ENCODE peak calls at places on chromosomes 4 and X, in six cellular contexts. One of them, this sample, is unnamed.
A peak's percentile ranks its signal among the peaks of the same experiment; 100 is the strongest.

GRCh38 chr4:86498560-86499166 is 95.5 kb upstream of the PTPN13 start:
- DNase-seq in AG04450: peak; percentile 43
- DNase-seq in bronchial epithelial cell: peak; percentile 60
- DNase-seq in GM13977: peak; percentile 22
- DNase-seq in fibroblast of lung: peak; percentile 70
- DNase-seq in GM12864: no peak
- DNase-seq in this sample: peak; percentile 32

GRCh38 chr4:77120888-77121508 is 36.0 kb upstream of the CCNG2 start:
- DNase-seq in GM13977: no peak
- DNase-seq in bronchial epithelial cell: peak; percentile 20
- DNase-seq in GM12864: no peak
- DNase-seq in AG04450: no peak
- DNase-seq in fibroblast of lung: no peak
- DNase-seq in this sample: peak; percentile 48

GRCh38 chr4:8581094-8581861 is 1.1 kb downstream of the GPR78 start:
- DNase-seq in AG04450: no peak
- DNase-seq in GM12864: no peak
- DNase-seq in fibroblast of lung: no peak
- DNase-seq in GM13977: no peak
- DNase-seq in bronchial epithelial cell: no peak
- DNase-seq in this sample: no peak

GRCh38 chr4:80097395-80098177 is 24.6 kb upstream of the ANTXR2 start:
- DNase-seq in GM13977: no peak
- DNase-seq in GM12864: no peak
- DNase-seq in AG04450: peak; percentile 24
- DNase-seq in fibroblast of lung: peak; percentile 94
- DNase-seq in bronchial epithelial cell: no peak
- DNase-seq in this sample: no peak

GRCh38 chrX:37454537-37455285 is 105.5 kb downstream of the PRRG1 start:
- DNase-seq in GM13977: no peak
- DNase-seq in GM12864: no peak
- DNase-seq in AG04450: no peak
- DNase-seq in bronchial epithelial cell: peak; percentile 85
- DNase-seq in fibroblast of lung: peak; percentile 76
- DNase-seq in this sample: no peak

GRCh38 chrX:106247162-106247561 is 79.1 kb downstream of the PWWP3B start:
- DNase-seq in GM13977: no peak
- DNase-seq in bronchial epithelial cell: peak; percentile 80
- DNase-seq in fibroblast of lung: peak; percentile 71
- DNase-seq in AG04450: no peak
- DNase-seq in GM12864: no peak
- DNase-seq in this sample: no peak

GRCh38 chr4:64617813-64618212 is 208.6 kb upstream of the TECRL start:
- DNase-seq in fibroblast of lung: peak; percentile 22
- DNase-seq in GM13977: no peak
- DNase-seq in AG04450: no peak
- DNase-seq in bronchial epithelial cell: peak; percentile 26
- DNase-seq in GM12864: no peak
- DNase-seq in this sample: no peak

GRCh38 chr4:183349673-183350072 is 27.4 kb upstream of the CLDN24 start:
- DNase-seq in fibroblast of lung: peak; percentile 78
- DNase-seq in GM12864: no peak
- DNase-seq in GM13977: no peak
- DNase-seq in bronchial epithelial cell: peak; percentile 76
- DNase-seq in AG04450: no peak
- DNase-seq in this sample: no peak

GRCh38 chrX:34631826-34632225 is 25.3 kb downstream of the TMEM47 start:
- DNase-seq in AG04450: no peak
- DNase-seq in bronchial epithelial cell: no peak
- DNase-seq in fibroblast of lung: peak; percentile 44
- DNase-seq in GM12864: no peak
- DNase-seq in GM13977: no peak
- DNase-seq in this sample: no peak

GRCh38 chr4:7381221-7381889 is 53.4 kb downstream of the PSAPL1 start:
- DNase-seq in bronchial epithelial cell: no peak
- DNase-seq in GM12864: no peak
- DNase-seq in GM13977: no peak
- DNase-seq in AG04450: no peak
- DNase-seq in fibroblast of lung: peak; percentile 10
- DNase-seq in this sample: no peak
- TF ChIP-seq CTCF in bronchial epithelial cell: no peak
- TF ChIP-seq CTCF in GM12864: peak; percentile 19
- TF ChIP-seq CTCF in GM13977: no peak
- TF ChIP-seq CTCF in AG04450: no peak
- TF ChIP-seq CTCF in fibroblast of lung: no peak
- TF ChIP-seq CTCF in this sample: no peak

GRCh38 chr4:44722001-44722400 is 4.4 kb downstream of the GNPDA2 start:
- DNase-seq in GM13977: no peak
- DNase-seq in fibroblast of lung: no peak
- DNase-seq in AG04450: no peak
- DNase-seq in bronchial epithelial cell: peak; percentile 88
- DNase-seq in GM12864: no peak
- DNase-seq in this sample: no peak

GRCh38 chr4:44725166-44725565 is 1.2 kb downstream of the GNPDA2 start:
- DNase-seq in GM12864: peak; percentile 4
- DNase-seq in GM13977: no peak
- DNase-seq in bronchial epithelial cell: no peak
- DNase-seq in AG04450: no peak
- DNase-seq in fibroblast of lung: peak; percentile 10
- DNase-seq in this sample: no peak

GRCh38 chr4:44727471-44727870 is 1.1 kb upstream of the GNPDA2 start:
- DNase-seq in bronchial epithelial cell: no peak
- DNase-seq in GM12864: no peak
- DNase-seq in fibroblast of lung: no peak
- DNase-seq in GM13977: no peak
- DNase-seq in AG04450: no peak
- DNase-seq in this sample: no peak

GRCh38 chr4:44725861-44726820 is at the start of gene GNPDA2:
- DNase-seq in GM13977: peak; percentile 84
- DNase-seq in bronchial epithelial cell: peak; percentile 64
- DNase-seq in AG04450: peak; percentile 79
- DNase-seq in GM12864: peak; percentile 57
- DNase-seq in fibroblast of lung: peak; percentile 89
- DNase-seq in this sample: peak; percentile 86
- TF ChIP-seq CTCF in GM13977: no peak
- TF ChIP-seq CTCF in bronchial epithelial cell: peak; percentile 39
- TF ChIP-seq CTCF in AG04450: no peak
- TF ChIP-seq CTCF in GM12864: no peak
- TF ChIP-seq CTCF in fibroblast of lung: peak; percentile 18
- TF ChIP-seq CTCF in this sample: no peak

GRCh38 chr4:54433686-54434085 is 204.6 kb downstream of the PDGFRA start:
- DNase-seq in fibroblast of lung: no peak
- DNase-seq in AG04450: no peak
- DNase-seq in GM12864: no peak
- DNase-seq in GM13977: no peak
- DNase-seq in bronchial epithelial cell: peak; percentile 10
- DNase-seq in this sample: no peak
- TF ChIP-seq CTCF in fibroblast of lung: peak; percentile 64
- TF ChIP-seq CTCF in AG04450: peak; percentile 65
- TF ChIP-seq CTCF in GM12864: peak; percentile 55
- TF ChIP-seq CTCF in GM13977: peak; percentile 39
- TF ChIP-seq CTCF in bronchial epithelial cell: peak; percentile 16
- TF ChIP-seq CTCF in this sample: peak; percentile 1

DNA sequence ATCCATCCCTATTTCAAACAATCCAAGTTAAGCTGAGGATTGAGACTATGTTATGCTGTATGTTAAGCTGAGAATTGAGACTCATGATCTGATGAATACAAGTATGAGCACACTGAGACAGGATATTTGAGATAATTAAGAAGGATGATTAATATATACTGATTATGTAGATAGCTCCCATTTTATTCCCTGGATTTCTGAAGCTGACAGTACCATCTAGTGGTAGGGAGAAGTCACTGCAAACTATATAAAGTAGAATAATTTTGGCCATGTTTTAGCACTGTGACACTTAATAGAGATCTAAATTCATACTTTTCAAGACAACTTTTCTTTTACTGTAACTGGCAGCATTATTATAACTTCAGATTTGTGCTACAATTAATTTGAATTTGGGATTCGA is 63.8 kb upstream of the HPRT1 start:
- DNase-seq in bronchial epithelial cell: peak; percentile 18
- DNase-seq in GM13977: no peak
- DNase-seq in AG04450: no peak
- DNase-seq in GM12864: no peak
- DNase-seq in fibroblast of lung: no peak
- DNase-seq in this sample: peak; percentile 2
- TF ChIP-seq CTCF in bronchial epithelial cell: peak; percentile 27
- TF ChIP-seq CTCF in GM13977: peak; percentile 60
- TF ChIP-seq CTCF in AG04450: peak; percentile 59
- TF ChIP-seq CTCF in GM12864: peak; percentile 42
- TF ChIP-seq CTCF in fibroblast of lung: peak; percentile 66
- TF ChIP-seq CTCF in this sample: peak; percentile 19

GRCh38 chr4:154119317-154119716 is 330.4 kb upstream of the SFRP2 start:
- DNase-seq in GM12864: no peak
- DNase-seq in AG04450: no peak
- DNase-seq in GM13977: no peak
- DNase-seq in bronchial epithelial cell: no peak
- DNase-seq in fibroblast of lung: no peak
- DNase-seq in this sample: no peak
- TF ChIP-seq CTCF in GM12864: peak; percentile 52
- TF ChIP-seq CTCF in AG04450: no peak
- TF ChIP-seq CTCF in GM13977: peak; percentile 38
- TF ChIP-seq CTCF in bronchial epithelial cell: no peak
- TF ChIP-seq CTCF in fibroblast of lung: peak; percentile 8
- TF ChIP-seq CTCF in this sample: no peak